ENCODE peak calls at places on chromosome 7, in ten cellular contexts. One of them, this sample, is unnamed.

GRCh38 chr7:142808461-142808801 is 37.7 kb downstream of the PRSS2 start:
- DNase-seq in mucosa of descending colon: no peak
- DNase-seq in ELR: no peak
- DNase-seq in GM12865: no peak
- DNase-seq in astrocyte of the spinal cord: peak; percentile 13
- DNase-seq in amygdala: no peak
- DNase-seq in COR-L47: no peak
- DNase-seq in kidney epithelial cell: no peak
- DNase-seq in ascending aorta: no peak
- DNase-seq in mucosa of gallbladder: no peak
- DNase-seq in this sample: no peak

GRCh38 chr7:27689045-27689877 is 26.6 kb upstream of the HIBADH start:
- DNase-seq in mucosa of descending colon: peak; percentile 50
- DNase-seq in ELR: peak; percentile 46
- DNase-seq in GM12865: peak; percentile 46
- DNase-seq in astrocyte of the spinal cord: no peak
- DNase-seq in amygdala: no peak
- DNase-seq in COR-L47: peak; percentile 8
- DNase-seq in kidney epithelial cell: no peak
- DNase-seq in ascending aorta: no peak
- DNase-seq in mucosa of gallbladder: no peak
- DNase-seq in this sample: peak; percentile 32

GRCh38 chr7:117087639-117088396 is 134.5 kb downstream of the ST7 start:
- DNase-seq in mucosa of descending colon: no peak
- DNase-seq in ELR: no peak
- DNase-seq in GM12865: no peak
- DNase-seq in astrocyte of the spinal cord: no peak
- DNase-seq in amygdala: no peak
- DNase-seq in COR-L47: no peak
- DNase-seq in kidney epithelial cell: no peak
- DNase-seq in ascending aorta: no peak
- DNase-seq in mucosa of gallbladder: no peak
- DNase-seq in this sample: no peak

GRCh38 chr7:33649476-33650441 is 255.6 kb upstream of the BMPER start:
- DNase-seq in mucosa of descending colon: peak; percentile 65
- DNase-seq in ELR: peak; percentile 89
- DNase-seq in GM12865: no peak
- DNase-seq in astrocyte of the spinal cord: no peak
- DNase-seq in amygdala: no peak
- DNase-seq in COR-L47: no peak
- DNase-seq in kidney epithelial cell: no peak
- DNase-seq in ascending aorta: no peak
- DNase-seq in mucosa of gallbladder: no peak
- DNase-seq in this sample: peak; percentile 31

GRCh38 chr7:51069411-51070083 is 247.1 kb downstream of the COBL start:
- DNase-seq in mucosa of descending colon: no peak
- DNase-seq in ELR: no peak
- DNase-seq in GM12865: no peak
- DNase-seq in astrocyte of the spinal cord: no peak
- DNase-seq in amygdala: no peak
- DNase-seq in COR-L47: no peak
- DNase-seq in kidney epithelial cell: no peak
- DNase-seq in ascending aorta: no peak
- DNase-seq in mucosa of gallbladder: no peak
- DNase-seq in this sample: no peak

GRCh38 chr7:96910484-96910883 is 94.9 kb upstream of the DLX6 start:
- DNase-seq in mucosa of descending colon: no peak
- DNase-seq in ELR: no peak
- DNase-seq in GM12865: no peak
- DNase-seq in astrocyte of the spinal cord: no peak
- DNase-seq in amygdala: no peak
- DNase-seq in COR-L47: no peak
- DNase-seq in kidney epithelial cell: no peak
- DNase-seq in ascending aorta: no peak
- DNase-seq in mucosa of gallbladder: no peak
- DNase-seq in this sample: no peak

GRCh38 chr7:129923709-129924108 is 29.1 kb downstream of the UBE2H start:
- DNase-seq in mucosa of descending colon: no peak
- DNase-seq in ELR: peak; percentile 68
- DNase-seq in GM12865: peak; percentile 51
- DNase-seq in astrocyte of the spinal cord: peak; percentile 85
- DNase-seq in amygdala: no peak
- DNase-seq in COR-L47: no peak
- DNase-seq in kidney epithelial cell: peak; percentile 71
- DNase-seq in ascending aorta: no peak
- DNase-seq in mucosa of gallbladder: no peak
- DNase-seq in this sample: no peak

GRCh38 chr7:150381096-150381495 is 2.0 kb downstream of the ZNF775 start:
- DNase-seq in mucosa of descending colon: no peak
- DNase-seq in ELR: no peak
- DNase-seq in GM12865: no peak
- DNase-seq in astrocyte of the spinal cord: no peak
- DNase-seq in amygdala: no peak
- DNase-seq in COR-L47: no peak
- DNase-seq in kidney epithelial cell: no peak
- DNase-seq in ascending aorta: no peak
- DNase-seq in mucosa of gallbladder: no peak
- DNase-seq in this sample: peak; percentile 36

GRCh38 chr7:130432886-130433285 is 7.9 kb downstream of the CEP41 start:
- DNase-seq in mucosa of descending colon: no peak
- DNase-seq in ELR: peak; percentile 40
- DNase-seq in GM12865: no peak
- DNase-seq in astrocyte of the spinal cord: peak; percentile 45
- DNase-seq in amygdala: no peak
- DNase-seq in COR-L47: no peak
- DNase-seq in kidney epithelial cell: no peak
- DNase-seq in ascending aorta: no peak
- DNase-seq in mucosa of gallbladder: no peak
- DNase-seq in this sample: no peak

GRCh38 chr7:141072548-141073172 is 1.2 kb upstream of the TMEM178B start:
- DNase-seq in mucosa of descending colon: peak; percentile 16
- DNase-seq in ELR: peak; percentile 62
- DNase-seq in GM12865: peak; percentile 40
- DNase-seq in astrocyte of the spinal cord: peak; percentile 74
- DNase-seq in amygdala: peak; percentile 78
- DNase-seq in COR-L47: peak; percentile 75
- DNase-seq in kidney epithelial cell: peak; percentile 65
- DNase-seq in ascending aorta: no peak
- DNase-seq in mucosa of gallbladder: peak; percentile 48
- DNase-seq in this sample: peak; percentile 39

GRCh38 chr7:44247868-44248651 is 47.3 kb downstream of the YKT6 start:
- DNase-seq in mucosa of descending colon: no peak
- DNase-seq in ELR: no peak
- DNase-seq in GM12865: no peak
- DNase-seq in astrocyte of the spinal cord: no peak
- DNase-seq in amygdala: no peak
- DNase-seq in COR-L47: no peak
- DNase-seq in kidney epithelial cell: no peak
- DNase-seq in ascending aorta: no peak
- DNase-seq in mucosa of gallbladder: no peak
- DNase-seq in this sample: no peak

GRCh38 chr7:135164357-135165021 is 6.0 kb downstream of the CYREN start:
- DNase-seq in mucosa of descending colon: no peak
- DNase-seq in ELR: peak; percentile 29
- DNase-seq in GM12865: no peak
- DNase-seq in astrocyte of the spinal cord: no peak
- DNase-seq in amygdala: no peak
- DNase-seq in COR-L47: no peak
- DNase-seq in kidney epithelial cell: no peak
- DNase-seq in ascending aorta: no peak
- DNase-seq in mucosa of gallbladder: no peak
- DNase-seq in this sample: no peak

GRCh38 chr7:132492841-132493445 is 83.3 kb downstream of the PLXNA4 start:
- DNase-seq in mucosa of descending colon: no peak
- DNase-seq in ELR: no peak
- DNase-seq in GM12865: no peak
- DNase-seq in astrocyte of the spinal cord: no peak
- DNase-seq in amygdala: no peak
- DNase-seq in COR-L47: no peak
- DNase-seq in kidney epithelial cell: no peak
- DNase-seq in ascending aorta: no peak
- DNase-seq in mucosa of gallbladder: no peak
- DNase-seq in this sample: no peak

GRCh38 chr7:47664650-47665049 is 82.7 kb upstream of the TNS3 start:
- DNase-seq in mucosa of descending colon: no peak
- DNase-seq in ELR: no peak
- DNase-seq in GM12865: no peak
- DNase-seq in astrocyte of the spinal cord: no peak
- DNase-seq in amygdala: no peak
- DNase-seq in COR-L47: no peak
- DNase-seq in kidney epithelial cell: peak; percentile 61
- DNase-seq in ascending aorta: no peak
- DNase-seq in mucosa of gallbladder: no peak
- DNase-seq in this sample: no peak

GRCh38 chr7:82615527-82615926 is 171.9 kb upstream of the CACNA2D1 start:
- DNase-seq in mucosa of descending colon: peak; percentile 16
- DNase-seq in ELR: no peak
- DNase-seq in GM12865: peak; percentile 22
- DNase-seq in astrocyte of the spinal cord: no peak
- DNase-seq in amygdala: no peak
- DNase-seq in COR-L47: no peak
- DNase-seq in kidney epithelial cell: no peak
- DNase-seq in ascending aorta: no peak
- DNase-seq in mucosa of gallbladder: no peak
- DNase-seq in this sample: no peak

GRCh38 chr7:84040365-84040764 is 154.2 kb downstream of the SEMA3A start:
- DNase-seq in mucosa of descending colon: no peak
- DNase-seq in ELR: no peak
- DNase-seq in GM12865: no peak
- DNase-seq in astrocyte of the spinal cord: no peak
- DNase-seq in amygdala: peak; percentile 29
- DNase-seq in COR-L47: peak; percentile 89
- DNase-seq in kidney epithelial cell: no peak
- DNase-seq in ascending aorta: no peak
- DNase-seq in mucosa of gallbladder: no peak
- DNase-seq in this sample: no peak

GRCh38 chr7:146826338-146826737 is 709.7 kb downstream of the CNTNAP2 start:
- DNase-seq in mucosa of descending colon: no peak
- DNase-seq in ELR: no peak
- DNase-seq in GM12865: no peak
- DNase-seq in astrocyte of the spinal cord: no peak
- DNase-seq in amygdala: no peak
- DNase-seq in COR-L47: no peak
- DNase-seq in kidney epithelial cell: no peak
- DNase-seq in ascending aorta: no peak
- DNase-seq in mucosa of gallbladder: no peak
- DNase-seq in this sample: no peak

GRCh38 chr7:12995912-12996469 is 308.6 kb downstream of the ARL4A start:
- DNase-seq in mucosa of descending colon: no peak
- DNase-seq in ELR: no peak
- DNase-seq in GM12865: no peak
- DNase-seq in astrocyte of the spinal cord: no peak
- DNase-seq in amygdala: no peak
- DNase-seq in COR-L47: no peak
- DNase-seq in kidney epithelial cell: no peak
- DNase-seq in ascending aorta: no peak
- DNase-seq in mucosa of gallbladder: no peak
- DNase-seq in this sample: no peak

GRCh38 chr7:114916261-114916892 is 5.5 kb upstream of the MDFIC start:
- DNase-seq in mucosa of descending colon: no peak
- DNase-seq in ELR: no peak
- DNase-seq in GM12865: peak; percentile 83
- DNase-seq in astrocyte of the spinal cord: no peak
- DNase-seq in amygdala: no peak
- DNase-seq in COR-L47: no peak
- DNase-seq in kidney epithelial cell: no peak
- DNase-seq in ascending aorta: no peak
- DNase-seq in mucosa of gallbladder: no peak
- DNase-seq in this sample: no peak

GRCh38 chr7:25832456-25832855 is 319.5 kb upstream of the NFE2L3 start:
- DNase-seq in mucosa of descending colon: no peak
- DNase-seq in ELR: no peak
- DNase-seq in GM12865: no peak
- DNase-seq in astrocyte of the spinal cord: no peak
- DNase-seq in amygdala: no peak
- DNase-seq in COR-L47: no peak
- DNase-seq in kidney epithelial cell: no peak
- DNase-seq in ascending aorta: no peak
- DNase-seq in mucosa of gallbladder: no peak
- DNase-seq in this sample: no peak

GRCh38 chr7:73533742-73534141 is 11.6 kb upstream of the BAZ1B start:
- DNase-seq in mucosa of descending colon: no peak
- DNase-seq in ELR: no peak
- DNase-seq in GM12865: no peak
- DNase-seq in astrocyte of the spinal cord: no peak
- DNase-seq in amygdala: no peak
- DNase-seq in COR-L47: no peak
- DNase-seq in kidney epithelial cell: no peak
- DNase-seq in ascending aorta: no peak
- DNase-seq in mucosa of gallbladder: no peak
- DNase-seq in this sample: no peak

GRCh38 chr7:69967152-69967591 is 368.9 kb downstream of the AUTS2 start:
- DNase-seq in mucosa of descending colon: no peak
- DNase-seq in ELR: no peak
- DNase-seq in GM12865: no peak
- DNase-seq in astrocyte of the spinal cord: no peak
- DNase-seq in amygdala: no peak
- DNase-seq in COR-L47: peak; percentile 27
- DNase-seq in kidney epithelial cell: no peak
- DNase-seq in ascending aorta: no peak
- DNase-seq in mucosa of gallbladder: no peak
- DNase-seq in this sample: no peak

GRCh38 chr7:110600983-110601382 is 489.9 kb upstream of the LRRN3 start:
- DNase-seq in mucosa of descending colon: no peak
- DNase-seq in ELR: no peak
- DNase-seq in GM12865: no peak
- DNase-seq in astrocyte of the spinal cord: no peak
- DNase-seq in amygdala: no peak
- DNase-seq in COR-L47: no peak
- DNase-seq in kidney epithelial cell: no peak
- DNase-seq in ascending aorta: no peak
- DNase-seq in mucosa of gallbladder: no peak
- DNase-seq in this sample: no peak

GRCh38 chr7:55309040-55309991 is 55.8 kb upstream of the LANCL2 start:
- DNase-seq in mucosa of descending colon: peak; percentile 7
- DNase-seq in ELR: no peak
- DNase-seq in GM12865: peak; percentile 98
- DNase-seq in astrocyte of the spinal cord: no peak
- DNase-seq in amygdala: no peak
- DNase-seq in COR-L47: no peak
- DNase-seq in kidney epithelial cell: no peak
- DNase-seq in ascending aorta: no peak
- DNase-seq in mucosa of gallbladder: peak; percentile 15
- DNase-seq in this sample: peak; percentile 3

GRCh38 chr7:98251251-98251843 is 685 bp downstream of the TECPR1 start:
- DNase-seq in mucosa of descending colon: no peak
- DNase-seq in ELR: peak; percentile 37
- DNase-seq in GM12865: peak; percentile 65
- DNase-seq in astrocyte of the spinal cord: no peak
- DNase-seq in amygdala: no peak
- DNase-seq in COR-L47: peak; percentile 78
- DNase-seq in kidney epithelial cell: no peak
- DNase-seq in ascending aorta: no peak
- DNase-seq in mucosa of gallbladder: peak; percentile 21
- DNase-seq in this sample: peak; percentile 84

GRCh38 chr7:2019693-2020511 is 212.8 kb downstream of the MAD1L1 start:
- DNase-seq in mucosa of descending colon: peak; percentile 41
- DNase-seq in ELR: peak; percentile 91
- DNase-seq in GM12865: peak; percentile 22
- DNase-seq in astrocyte of the spinal cord: peak; percentile 95
- DNase-seq in amygdala: no peak
- DNase-seq in COR-L47: no peak
- DNase-seq in kidney epithelial cell: peak; percentile 37
- DNase-seq in ascending aorta: peak; percentile 26
- DNase-seq in mucosa of gallbladder: peak; percentile 50
- DNase-seq in this sample: peak; percentile 51

GRCh38 chr7:157273208-157274202 is 63.3 kb upstream of the DNAJB6 start:
- DNase-seq in mucosa of descending colon: peak; percentile 76
- DNase-seq in ELR: peak; percentile 73
- DNase-seq in GM12865: peak; percentile 80
- DNase-seq in astrocyte of the spinal cord: peak; percentile 75
- DNase-seq in amygdala: peak; percentile 27
- DNase-seq in COR-L47: peak; percentile 27
- DNase-seq in kidney epithelial cell: no peak
- DNase-seq in ascending aorta: no peak
- DNase-seq in mucosa of gallbladder: peak; percentile 55
- DNase-seq in this sample: peak; percentile 70

GRCh38 chr7:121204537-121204936 is 124.3 kb upstream of the WNT16 start:
- DNase-seq in mucosa of descending colon: no peak
- DNase-seq in ELR: peak; percentile 31
- DNase-seq in GM12865: no peak
- DNase-seq in astrocyte of the spinal cord: no peak
- DNase-seq in amygdala: no peak
- DNase-seq in COR-L47: peak; percentile 18
- DNase-seq in kidney epithelial cell: no peak
- DNase-seq in ascending aorta: no peak
- DNase-seq in mucosa of gallbladder: no peak
- DNase-seq in this sample: no peak